ENCODE peak calls at places on chromosomes 6 and 20, in five cellular contexts. One of them, this sample, is unnamed.

GRCh38 chr6:27159725-27160124 is 87.8 kb upstream of the PRSS16 start:
- DNase-seq in brain microvascular endothelial cell: no peak
- DNase-seq in HCEC 1CT: no peak
- DNase-seq in Right ventricle myocardium superior: no peak
- DNase-seq in Panc1: no peak
- DNase-seq in this sample: no peak

GRCh38 chr6:53439556-53439955 is 90.8 kb upstream of the ELOVL5 start:
- DNase-seq in brain microvascular endothelial cell: peak; percentile 13
- DNase-seq in HCEC 1CT: peak; percentile 74
- DNase-seq in Right ventricle myocardium superior: no peak
- DNase-seq in Panc1: no peak
- DNase-seq in this sample: no peak

GRCh38 chr20:37864275-37864674 is 38.7 kb upstream of the VSTM2L start:
- DNase-seq in brain microvascular endothelial cell: no peak
- DNase-seq in HCEC 1CT: no peak
- DNase-seq in Right ventricle myocardium superior: no peak
- DNase-seq in Panc1: no peak
- DNase-seq in this sample: no peak

GRCh38 chr6:129031051-129031599 is 148.2 kb downstream of the LAMA2 start:
- DNase-seq in brain microvascular endothelial cell: peak; percentile 40
- DNase-seq in HCEC 1CT: peak; percentile 93
- DNase-seq in Right ventricle myocardium superior: no peak
- DNase-seq in Panc1: no peak
- DNase-seq in this sample: no peak

GRCh38 chr20:62710886-62711702 is 2.5 kb downstream of the NTSR1 start:
- DNase-seq in brain microvascular endothelial cell: no peak
- DNase-seq in HCEC 1CT: no peak
- DNase-seq in Right ventricle myocardium superior: no peak
- DNase-seq in Panc1: no peak
- DNase-seq in this sample: peak; percentile 82

GRCh38 chr6:104595315-104595820 is 264.4 kb downstream of the HACE1 start:
- DNase-seq in brain microvascular endothelial cell: no peak
- DNase-seq in HCEC 1CT: no peak
- DNase-seq in Right ventricle myocardium superior: no peak
- DNase-seq in Panc1: no peak
- DNase-seq in this sample: no peak

GRCh38 chr20:58515240-58516212 is at the start of gene APCDD1L:
- DNase-seq in brain microvascular endothelial cell: no peak
- DNase-seq in HCEC 1CT: peak; percentile 8
- DNase-seq in Right ventricle myocardium superior: no peak
- DNase-seq in Panc1: no peak
- DNase-seq in this sample: no peak

GRCh38 chr6:90730191-90730673 is 143.4 kb upstream of the MAP3K7 start:
- DNase-seq in brain microvascular endothelial cell: no peak
- DNase-seq in HCEC 1CT: no peak
- DNase-seq in Right ventricle myocardium superior: no peak
- DNase-seq in Panc1: no peak
- DNase-seq in this sample: no peak

GRCh38 chr20:5614506-5614905 is 135.7 kb upstream of the SHLD1 start:
- DNase-seq in brain microvascular endothelial cell: no peak
- DNase-seq in HCEC 1CT: no peak
- DNase-seq in Right ventricle myocardium superior: no peak
- DNase-seq in Panc1: no peak
- DNase-seq in this sample: no peak

GRCh38 chr20:48198951-48199431 is 413.7 kb upstream of the SULF2 start:
- DNase-seq in brain microvascular endothelial cell: no peak
- DNase-seq in HCEC 1CT: no peak
- DNase-seq in Right ventricle myocardium superior: no peak
- DNase-seq in Panc1: no peak
- DNase-seq in this sample: no peak

GRCh38 chr6:112066606-112067005 is 12.7 kb downstream of the CCN6 start:
- DNase-seq in brain microvascular endothelial cell: no peak
- DNase-seq in HCEC 1CT: no peak
- DNase-seq in Right ventricle myocardium superior: no peak
- DNase-seq in Panc1: no peak
- DNase-seq in this sample: no peak

GRCh38 chr6:328184-328670 is 35.9 kb downstream of the DUSP22 start:
- DNase-seq in brain microvascular endothelial cell: peak; percentile 86
- DNase-seq in HCEC 1CT: peak; percentile 72
- DNase-seq in Right ventricle myocardium superior: no peak
- DNase-seq in Panc1: no peak
- DNase-seq in this sample: peak; percentile 32

GRCh38 chr6:1004885-1005635 is 306.8 kb upstream of the FOXQ1 start:
- DNase-seq in brain microvascular endothelial cell: no peak
- DNase-seq in HCEC 1CT: no peak
- DNase-seq in Right ventricle myocardium superior: no peak
- DNase-seq in Panc1: no peak
- DNase-seq in this sample: no peak

GRCh38 chr20:6769953-6770831 is 2.7 kb downstream of the BMP2 start:
- DNase-seq in brain microvascular endothelial cell: peak; percentile 14
- DNase-seq in HCEC 1CT: no peak
- DNase-seq in Right ventricle myocardium superior: peak; percentile 53
- DNase-seq in Panc1: no peak
- DNase-seq in this sample: no peak

GRCh38 chr6:56851541-56852248 is 103.2 kb upstream of the BEND6 start:
- DNase-seq in brain microvascular endothelial cell: peak; percentile 86
- DNase-seq in HCEC 1CT: peak; percentile 92
- DNase-seq in Right ventricle myocardium superior: peak; percentile 44
- DNase-seq in Panc1: peak; percentile 91
- DNase-seq in this sample: peak; percentile 83

This sample was measured in RKO.